ENCODE peak calls at places on chromosomes 2 and 18, in four cellular contexts. U, N, L and G are unnamed samples.

GRCh38 chr2:68837164-68837860 is 33.9 kb downstream of the BMP10 start:
- DNase-seq in U (peak), N (no peak), L (peak), G (peak)

GRCh38 chr2:177242136-177242987 is 22.2 kb downstream of the NFE2L2 start:
- DNase-seq in U (peak), N (no peak), L (no peak), G (no peak)

GRCh38 chr2:54613794-54614257 is 109.6 kb upstream of the EML6 start:
- DNase-seq in U (no peak), N (no peak), L (no peak), G (no peak)

GRCh38 chr2:143128681-143129580 is at the start of gene ARHGAP15:
- DNase-seq in U (no peak), N (no peak), L (peak), G (peak)

GRCh38 chr2:1546023-1546591 is 132.8 kb downstream of the TPO start:
- DNase-seq in U (peak), N (peak), L (peak), G (no peak)

GRCh38 chr2:206062724-206063123 is 23.2 kb downstream of the INO80D start:
- DNase-seq in U (no peak), N (no peak), L (no peak), G (no peak)

GRCh38 chr2:130949954-130950353 is 113.2 kb downstream of the ARHGEF4 start:
- DNase-seq in U (no peak), N (no peak), L (no peak), G (no peak)

GRCh38 chr2:240956935-240957655 is 41.3 kb upstream of the SNED1 start:
- DNase-seq in U (no peak), N (peak), L (no peak), G (peak)

GRCh38 chr2:152646264-152646663 is 71.0 kb downstream of the PRPF40A start:
- DNase-seq in U (no peak), N (no peak), L (no peak), G (no peak)

GRCh38 chr18:62715829-62716678 is 713 bp downstream of the PHLPP1 start:
- DNase-seq in U (no peak), N (peak), L (peak), G (peak)

GRCh38 chr2:112884869-112885502 is 26.0 kb upstream of the IL37 start:
- DNase-seq in U (peak), N (no peak), L (peak), G (peak)

GRCh38 chr2:65662654-65663432 is 230.4 kb upstream of the SPRED2 start:
- DNase-seq in U (no peak), N (no peak), L (peak), G (no peak)
- TF ChIP-seq EP300 in U (no peak), N (no peak), L (peak), G (no peak)

GRCh38 chr2:170267071-170267470 is 89.1 kb downstream of the MYO3B start:
- DNase-seq in U (no peak), N (no peak), L (no peak), G (no peak)
- TF ChIP-seq EP300 in U (no peak), N (no peak), L (no peak), G (no peak)

GRCh38 chr2:138423745-138424144 is 77.8 kb upstream of the SPOPL start:
- DNase-seq in U (peak), N (no peak), L (no peak), G (no peak)

GRCh38 chr2:138421971-138422335 is 79.6 kb upstream of the SPOPL start:
- DNase-seq in U (no peak), N (no peak), L (no peak), G (no peak)

GRCh38 chr2:138421315-138421970 is 80.1 kb upstream of the SPOPL start:
- DNase-seq in U (peak), N (no peak), L (no peak), G (no peak)

GRCh38 chr2:138423198-138423597 is 78.4 kb upstream of the SPOPL start:
- DNase-seq in U (no peak), N (no peak), L (no peak), G (no peak)

DNA sequence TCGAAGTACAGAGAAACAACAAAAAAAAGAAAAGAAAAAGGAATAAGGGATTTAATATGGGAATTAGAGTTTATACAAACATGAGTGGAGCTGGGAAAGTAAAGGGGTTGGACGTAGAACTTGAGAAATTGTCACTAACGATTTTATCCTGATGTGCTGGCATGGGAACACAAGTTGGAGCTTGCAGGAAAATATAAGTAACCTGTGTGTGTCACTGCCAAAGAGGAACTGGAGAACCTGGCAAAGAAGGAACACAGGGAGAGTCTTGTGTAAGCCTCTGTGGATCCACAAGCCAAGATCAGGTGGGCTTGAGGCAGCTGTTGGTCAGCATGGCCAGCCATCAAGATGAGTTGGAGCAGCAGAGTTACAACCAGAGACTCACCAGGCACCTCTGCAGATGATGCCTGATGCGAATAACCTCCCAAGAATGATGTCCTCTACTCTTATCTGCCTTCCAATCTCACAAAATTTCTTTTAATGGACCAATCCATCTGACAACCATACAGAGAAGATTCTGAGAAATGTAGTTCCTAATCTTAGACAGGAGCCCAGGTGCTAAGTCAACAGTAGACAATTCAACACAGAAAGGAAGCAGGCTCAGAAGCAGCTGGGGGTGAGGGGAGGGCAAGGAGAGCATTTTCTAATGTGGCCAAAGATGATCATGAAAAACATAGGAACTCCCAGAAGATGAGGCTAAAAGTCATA is 77.0 kb upstream of the SPOPL start:
- DNase-seq in U (no peak), N (no peak), L (no peak), G (no peak)
- TF ChIP-seq EP300 in U (no peak), N (no peak), L (no peak), G (no peak)

GRCh38 chr2:194346189-194346588 is 1310.8 kb upstream of the SLC39A10 start:
- DNase-seq in U (no peak), N (no peak), L (no peak), G (no peak)
- TF ChIP-seq EP300 in U (no peak), N (no peak), L (no peak), G (no peak)

GRCh38 chr2:77147154-77147553 is 375.0 kb downstream of the LRRTM4 start:
- DNase-seq in U (no peak), N (no peak), L (no peak), G (no peak)

GRCh38 chr2:77144772-77145171 is 377.4 kb downstream of the LRRTM4 start:
- DNase-seq in U (no peak), N (no peak), L (no peak), G (no peak)

GRCh38 chr2:77149565-77149964 is 372.6 kb downstream of the LRRTM4 start:
- DNase-seq in U (no peak), N (no peak), L (no peak), G (no peak)
- TF ChIP-seq EP300 in U (no peak), N (no peak), L (no peak), G (no peak)